ENCODE peak calls at places on chromosomes 7 and 10, in six cellular contexts. U, I, C, Y, E and B are unnamed samples.

GRCh38 chr10:34001087-34001580 is 666.7 kb upstream of the NRP1 start:
- DNase-seq in U (no peak), I (no peak), C (no peak), Y (no peak), E (no peak), B (no peak)

GRCh38 chr7:25575634-25576033 is 347.3 kb upstream of the NPVF start:
- DNase-seq in U (no peak), I (no peak), C (no peak), Y (no peak), E (no peak), B (no peak)

GRCh38 chr7:86904949-86905834 is 154.3 kb downstream of the ELAPOR2 start:
- DNase-seq in U (no peak), I (no peak), C (no peak), Y (peak), E (no peak), B (peak)

GRCh38 chr7:138429577-138430250 is 30.3 kb upstream of the TRIM24 start:
- DNase-seq in U (no peak), I (no peak), C (no peak), Y (no peak), E (no peak), B (peak)

GRCh38 chr10:113680172-113681111 is 730 bp downstream of the CASP7 start:
- DNase-seq in U (peak), I (peak), C (no peak), Y (peak), E (peak), B (no peak)

GRCh38 chr7:91434821-91435220 is 170.6 kb downstream of the FZD1 start:
- DNase-seq in U (no peak), I (no peak), C (no peak), Y (peak), E (no peak), B (no peak)

GRCh38 chr7:50266893-50267386 is 37.6 kb upstream of the IKZF1 start:
- DNase-seq in U (no peak), I (no peak), C (no peak), Y (no peak), E (no peak), B (no peak)

GRCh38 chr10:27607591-27607990 is 103.5 kb downstream of the RAB18 start:
- DNase-seq in U (no peak), I (no peak), C (no peak), Y (no peak), E (no peak), B (no peak)

GRCh38 chr7:21903074-21903786 is 42.5 kb downstream of the CDCA7L start:
- DNase-seq in U (no peak), I (no peak), C (no peak), Y (peak), E (no peak), B (no peak)

GRCh38 chr10:86111902-86112301 is 254.7 kb downstream of the GRID1 start:
- DNase-seq in U (no peak), I (no peak), C (peak), Y (no peak), E (no peak), B (no peak)

GRCh38 chr10:5199398-5199797 is 2.8 kb downstream of the AKR1C4 start:
- DNase-seq in U (no peak), I (no peak), C (peak), Y (no peak), E (no peak), B (peak)

GRCh38 chr7:44278451-44279161 is 46.8 kb downstream of the CAMK2B start:
- DNase-seq in U (no peak), I (peak), C (peak), Y (no peak), E (no peak), B (no peak)

GRCh38 chr7:139613971-139614411 is 90.5 kb downstream of the CLEC2L start:
- DNase-seq in U (no peak), I (no peak), C (peak), Y (no peak), E (no peak), B (no peak)

GRCh38 chr10:25363638-25364037 is 188.8 kb downstream of the GPR158 start:
- DNase-seq in U (no peak), I (no peak), C (no peak), Y (no peak), E (no peak), B (no peak)

GRCh38 chr7:55409474-55410225 is 44.5 kb downstream of the LANCL2 start:
- DNase-seq in U (no peak), I (no peak), C (no peak), Y (no peak), E (no peak), B (no peak)

GRCh38 chr10:81820418-81820817 is 54.6 kb upstream of the NRG3 start:
- DNase-seq in U (no peak), I (no peak), C (no peak), Y (no peak), E (no peak), B (peak)

GRCh38 chr10:6299234-6299633 is 96.5 kb downstream of the PFKFB3 start:
- DNase-seq in U (no peak), I (no peak), C (no peak), Y (no peak), E (no peak), B (peak)

GRCh38 chr10:124417846-124418725 is 637 bp downstream of the OAT start:
- DNase-seq in U (peak), I (peak), C (peak), Y (peak), E (peak), B (peak)

GRCh38 chr7:46786221-46786951 is 795.5 kb downstream of the TNS3 start:
- DNase-seq in U (no peak), I (no peak), C (no peak), Y (no peak), E (no peak), B (peak)

GRCh38 chr10:82874671-82875070 is 999.7 kb downstream of the NRG3 start:
- DNase-seq in U (no peak), I (no peak), C (no peak), Y (no peak), E (no peak), B (no peak)

GRCh38 chr7:53473371-53473770 is 437.9 kb downstream of the POM121L12 start:
- DNase-seq in U (no peak), I (no peak), C (no peak), Y (no peak), E (no peak), B (no peak)

GRCh38 chr7:98193474-98194180 is 17.6 kb upstream of the BHLHA15 start:
- DNase-seq in U (no peak), I (no peak), C (no peak), Y (no peak), E (no peak), B (no peak)

GRCh38 chr7:132514430-132514829 is 61.8 kb downstream of the PLXNA4 start:
- DNase-seq in U (no peak), I (no peak), C (no peak), Y (no peak), E (no peak), B (no peak)

GRCh38 chr10:102384053-102384452 is 11.5 kb upstream of the NFKB2 start:
- DNase-seq in U (no peak), I (no peak), C (peak), Y (peak), E (no peak), B (peak)

GRCh38 chr7:150371131-150371995 is 2.7 kb downstream of the REPIN1 start:
- DNase-seq in U (no peak), I (no peak), C (peak), Y (no peak), E (no peak), B (no peak)

GRCh38 chr7:619356-619840 is 99.8 kb upstream of the PDGFA start:
- DNase-seq in U (no peak), I (no peak), C (no peak), Y (no peak), E (no peak), B (no peak)

GRCh38 chr7:618539-619355 is 99.1 kb upstream of the PDGFA start:
- DNase-seq in U (no peak), I (peak), C (no peak), Y (no peak), E (no peak), B (no peak)

GRCh38 chr7:621572-622285 is 102.1 kb upstream of the PDGFA start:
- DNase-seq in U (no peak), I (peak), C (no peak), Y (no peak), E (no peak), B (no peak)

GRCh38 chr7:620885-621284 is 101.2 kb upstream of the PDGFA start:
- DNase-seq in U (no peak), I (no peak), C (no peak), Y (no peak), E (no peak), B (no peak)

DNA sequence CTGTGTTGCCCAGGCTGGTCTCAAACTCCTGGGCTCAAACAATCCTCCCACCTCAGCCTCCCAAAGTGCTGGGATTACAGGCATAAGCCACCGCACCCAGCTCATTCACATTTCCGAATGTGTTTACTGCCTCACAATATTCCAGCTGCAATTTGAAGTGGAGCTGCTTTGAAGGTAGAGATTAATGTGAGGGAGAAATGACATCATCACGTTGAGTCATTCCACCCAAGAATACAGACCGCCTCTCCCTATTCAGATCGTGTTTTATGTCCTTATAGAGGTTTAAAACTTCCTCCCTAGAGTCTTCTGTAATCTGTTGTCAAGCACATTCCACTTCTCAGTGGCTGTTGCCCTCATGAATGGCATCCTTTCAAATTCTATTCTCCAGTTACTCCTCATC is 100.4 kb upstream of the PDGFA start:
- DNase-seq in U (no peak), I (no peak), C (no peak), Y (peak), E (no peak), B (peak)
- H3K27ac ChIP-seq in U (no peak), I (no peak), C (no peak), Y (no peak), E (no peak), B (no peak)

GRCh38 chr10:59805043-59805442 is 51.8 kb upstream of the MRLN start:
- DNase-seq in U (no peak), I (no peak), C (peak), Y (peak), E (no peak), B (peak)

GRCh38 chr10:59801171-59801570 is 47.9 kb upstream of the MRLN start:
- DNase-seq in U (no peak), I (no peak), C (no peak), Y (no peak), E (no peak), B (no peak)

GRCh38 chr10:59807629-59808620 is 54.7 kb upstream of the MRLN start:
- DNase-seq in U (peak), I (peak), C (no peak), Y (no peak), E (peak), B (no peak)

GRCh38 chr10:59804220-59804619 is 51.0 kb upstream of the MRLN start:
- DNase-seq in U (no peak), I (no peak), C (no peak), Y (no peak), E (no peak), B (no peak)

DNA sequence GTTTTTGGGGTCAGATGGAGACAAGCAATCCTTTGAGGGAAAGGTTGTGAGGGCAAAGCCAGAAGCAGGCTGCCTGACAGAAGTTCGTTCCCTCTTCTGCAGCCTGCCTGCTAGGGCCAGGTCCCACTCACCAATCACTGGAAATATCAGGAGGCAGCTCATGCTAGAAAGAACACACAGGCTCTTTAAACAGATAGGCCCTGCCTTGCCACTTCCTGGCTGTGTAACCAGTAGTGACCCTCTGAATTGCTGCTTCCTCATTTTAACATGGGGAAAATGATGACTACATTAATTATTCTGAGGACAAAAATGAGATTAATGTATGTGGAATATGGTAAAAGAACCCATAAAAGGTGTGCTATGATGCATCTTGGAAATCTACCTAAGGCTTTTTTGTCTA is 50.5 kb upstream of the MRLN start:
- DNase-seq in U (no peak), I (no peak), C (no peak), Y (no peak), E (no peak), B (no peak)
- H3K27ac ChIP-seq in U (no peak), I (no peak), C (no peak), Y (no peak), E (no peak), B (no peak)

GRCh38 chr7:100852048-100852872 is at the start of gene SLC12A9:
- DNase-seq in U (peak), I (peak), C (peak), Y (peak), E (peak), B (peak)
- H3K27ac ChIP-seq in U (peak), I (no peak), C (no peak), Y (no peak), E (no peak), B (peak)

DNA sequence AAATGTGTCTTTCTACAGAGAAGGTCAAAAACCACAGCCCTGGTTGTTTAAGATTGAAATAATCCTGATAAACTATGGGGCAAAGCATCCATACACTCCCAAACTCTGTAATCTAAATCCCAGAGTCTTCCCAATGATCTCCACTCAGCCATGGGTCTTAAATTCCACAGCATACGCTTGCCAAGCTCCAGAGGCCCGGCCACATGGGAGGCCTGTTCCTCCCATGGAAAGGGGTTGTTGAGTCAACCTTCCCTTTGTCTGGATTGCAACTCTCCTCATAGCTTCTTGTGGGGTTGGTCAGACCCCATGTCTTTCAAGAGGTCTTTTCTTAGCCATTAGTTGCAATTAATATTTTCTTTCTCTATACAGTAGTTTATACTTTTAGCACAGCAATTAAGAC is 718 bp upstream of the STEAP4 start:
- DNase-seq in U (no peak), I (no peak), C (no peak), Y (no peak), E (peak), B (no peak)
- H3K27ac ChIP-seq in U (peak), I (no peak), C (no peak), Y (no peak), E (peak), B (no peak)

DNA sequence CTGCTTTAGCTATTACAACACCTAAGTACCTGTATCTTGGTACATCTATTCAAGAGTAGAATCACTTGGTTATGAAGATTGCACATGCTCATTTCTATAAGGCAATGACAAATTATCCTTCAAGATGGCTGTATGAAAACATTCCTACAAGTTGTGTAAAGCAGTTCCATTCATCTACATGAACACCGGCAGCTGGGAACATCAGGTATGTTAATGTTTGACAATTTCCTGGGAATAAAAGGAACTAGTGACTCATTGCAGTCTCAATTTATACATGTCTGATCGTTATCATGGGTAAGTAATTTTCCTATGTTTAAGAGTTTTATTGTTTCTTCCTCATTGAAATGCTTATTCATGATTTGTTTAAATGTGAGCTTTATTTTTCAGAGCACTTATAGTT is 203.2 kb upstream of the SEMA3E start:
- DNase-seq in U (no peak), I (no peak), C (no peak), Y (no peak), E (no peak), B (peak)
- H3K27ac ChIP-seq in U (no peak), I (no peak), C (no peak), Y (no peak), E (no peak), B (no peak)

DNA sequence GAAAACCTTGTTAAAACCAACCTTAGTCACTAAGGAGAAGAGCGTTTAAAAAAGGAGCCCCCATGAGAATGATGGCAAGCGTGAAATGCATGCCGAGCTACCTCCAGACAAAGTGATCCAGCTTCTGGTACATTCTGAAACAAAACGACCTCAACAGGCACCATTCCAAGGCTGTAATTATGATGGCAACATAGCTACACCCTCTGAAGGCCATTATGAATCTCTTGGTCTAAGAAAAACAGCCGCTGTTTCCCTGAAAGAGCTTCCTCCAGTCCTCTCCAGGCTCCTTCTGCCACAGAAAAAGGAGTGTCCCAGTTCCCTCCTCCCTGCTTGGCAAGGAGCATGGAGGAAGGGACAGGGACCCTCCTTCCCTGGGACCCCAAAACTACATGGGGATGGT is 50.0 kb upstream of the ABLIM1 start:
- DNase-seq in U (no peak), I (no peak), C (no peak), Y (no peak), E (no peak), B (no peak)
- H3K27ac ChIP-seq in U (peak), I (no peak), C (no peak), Y (no peak), E (peak), B (no peak)

GRCh38 chr10:44961931-44962750 is 2.5 kb downstream of the RASSF4 start:
- DNase-seq in U (peak), I (no peak), C (peak), Y (no peak), E (no peak), B (no peak)
- H3K27ac ChIP-seq in U (peak), I (no peak), C (no peak), Y (peak), E (peak), B (no peak)

DNA sequence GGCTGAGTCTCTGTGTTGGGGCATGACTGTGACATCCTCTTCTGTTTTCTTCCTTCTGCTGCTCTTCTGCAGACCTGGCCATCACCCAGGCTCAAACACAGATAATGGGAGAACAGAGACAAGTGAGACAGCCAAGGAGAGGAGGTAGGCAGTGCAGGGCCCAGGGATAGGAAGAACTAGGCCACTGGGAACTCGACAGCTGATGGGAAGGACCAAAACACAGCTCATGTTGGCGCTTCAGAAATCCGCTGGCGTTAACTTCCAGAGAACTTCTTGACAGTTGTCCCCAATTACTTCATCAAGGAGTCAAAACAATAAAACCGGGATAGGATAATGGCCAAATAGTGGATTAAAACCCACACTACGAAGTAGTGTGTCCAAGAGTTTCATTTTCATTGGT is 97.0 kb upstream of the PALS2 start:
- DNase-seq in U (no peak), I (no peak), C (no peak), Y (no peak), E (no peak), B (no peak)
- H3K27ac ChIP-seq in U (no peak), I (peak), C (no peak), Y (no peak), E (no peak), B (no peak)

DNA sequence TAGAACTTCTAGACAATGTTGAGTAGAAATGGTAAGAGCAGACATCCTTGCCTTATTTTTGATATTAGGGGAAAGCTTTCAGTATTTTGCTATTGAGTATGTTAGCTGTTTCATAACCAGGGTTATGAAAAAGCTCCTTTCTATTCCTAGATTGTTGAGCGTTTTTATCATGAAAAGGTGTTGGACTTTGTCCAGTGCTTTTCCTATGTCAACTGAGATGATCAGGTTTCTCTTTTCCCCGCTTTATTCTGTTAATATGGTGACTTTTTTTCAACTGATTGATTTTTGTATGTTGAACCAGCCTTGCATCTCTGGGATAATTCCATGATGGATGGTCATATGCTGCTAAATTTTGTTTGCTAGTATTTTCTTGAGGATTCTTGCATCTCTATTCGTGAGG is 58.5 kb downstream of the LCOR start:
- DNase-seq in U (no peak), I (no peak), C (no peak), Y (no peak), E (no peak), B (no peak)
- H3K27ac ChIP-seq in U (no peak), I (no peak), C (no peak), Y (no peak), E (no peak), B (no peak)

GRCh38 chr10:110398419-110399162 is 93.9 kb upstream of the SMNDC1 start:
- DNase-seq in U (peak), I (peak), C (no peak), Y (peak), E (peak), B (peak)
- H3K27ac ChIP-seq in U (no peak), I (no peak), C (no peak), Y (peak), E (no peak), B (no peak)